ENCODE peak calls at places on chromosomes 1 and 21, in ten cellular contexts. J is NCI-H1092 treated with DMSO at 0.1 percent for 48 hours; U is hepatic stellate cell; P is activated CD4-positive, CD25-positive, alpha-beta regulatory T cell treated with anti-CD3 and anti-CD28 coated beads, Interleukin-2, amount 50 U/mL, for 72 hours; V is AG08395; W is HT-29; E is caudate nucleus; L is GM23338; Y is RKO; T is osteocyte. R is an unnamed sample.

GRCh38 chr1:54623216-54624007 is at the start of gene FAM151A:
- DNase-seq in J (no peak), U (no peak), P (no peak), V (no peak), W (no peak), E (no peak), L (no peak), Y (no peak), T (no peak), R (peak; percentile 50)

GRCh38 chr1:240417317-240417716 is 194.6 kb downstream of the GREM2 start:
- DNase-seq in J (no peak), U (peak; percentile 29), P (no peak), V (peak; percentile 50), W (no peak), E (no peak), L (no peak), Y (no peak), T (no peak), R (no peak)

GRCh38 chr1:150235436-150235851 is 468 bp downstream of the ANP32E start:
- DNase-seq in J (no peak), U (peak; percentile 52), P (no peak), V (peak; percentile 32), W (no peak), E (no peak), L (no peak), Y (peak; percentile 63), T (no peak), R (no peak)

GRCh38 chr1:231691618-231692259 is 65.1 kb downstream of the DISC1 start:
- DNase-seq in J (no peak), U (no peak), P (no peak), V (peak; percentile 20), W (peak; percentile 31), E (no peak), L (peak; percentile 78), Y (no peak), T (peak; percentile 96), R (no peak)

GRCh38 chr1:94104776-94105462 is 16.0 kb downstream of the ABCA4 start:
- DNase-seq in J (no peak), U (no peak), P (no peak), V (no peak), W (no peak), E (no peak), L (no peak), Y (no peak), T (no peak), R (no peak)

GRCh38 chr21:38721983-38722382 is 83.7 kb upstream of the ETS2 start:
- DNase-seq in J (no peak), U (no peak), P (no peak), V (no peak), W (no peak), E (no peak), L (no peak), Y (no peak), T (no peak), R (no peak)

GRCh38 chr1:93690921-93691789 is 9.5 kb upstream of the BCAR3 start:
- DNase-seq in J (peak; percentile 6), U (no peak), P (no peak), V (no peak), W (no peak), E (no peak), L (peak; percentile 20), Y (no peak), T (no peak), R (no peak)

GRCh38 chr1:168932539-168932938 is 174.0 kb upstream of the ATP1B1 start:
- DNase-seq in J (no peak), U (no peak), P (no peak), V (no peak), W (peak; percentile 32), E (no peak), L (no peak), Y (peak; percentile 26), T (no peak), R (no peak)

GRCh38 chr21:34795152-34796141 is 126.7 kb downstream of the CLIC6 start:
- DNase-seq in J (peak; percentile 57), U (no peak), P (no peak), V (peak; percentile 67), W (peak; percentile 57), E (no peak), L (no peak), Y (peak; percentile 27), T (no peak), R (no peak)

GRCh38 chr1:229885568-229886495 is 181.2 kb upstream of the GALNT2 start:
- DNase-seq in J (no peak), U (no peak), P (no peak), V (no peak), W (no peak), E (no peak), L (no peak), Y (no peak), T (peak; percentile 69), R (no peak)

GRCh38 chr1:82227696-82228095 is 427.0 kb downstream of the ADGRL2 start:
- DNase-seq in J (no peak), U (no peak), P (no peak), V (peak; percentile 32), W (peak; percentile 49), E (no peak), L (no peak), Y (no peak), T (no peak), R (no peak)

GRCh38 chr1:43225168-43225567 is 44.6 kb upstream of the TMEM125 start:
- DNase-seq in J (no peak), U (no peak), P (no peak), V (peak; percentile 32), W (peak; percentile 35), E (no peak), L (peak; percentile 22), Y (peak; percentile 48), T (no peak), R (no peak)

GRCh38 chr1:103949714-103950113 is 200.0 kb downstream of the AMY1C start:
- DNase-seq in J (peak; percentile 25), U (no peak), P (no peak), V (no peak), W (no peak), E (no peak), L (no peak), Y (no peak), T (no peak), R (no peak)

GRCh38 chr1:59767119-59767518 is 47.6 kb upstream of the HOOK1 start:
- DNase-seq in J (no peak), U (no peak), P (no peak), V (no peak), W (no peak), E (no peak), L (no peak), Y (no peak), T (no peak), R (no peak)

GRCh38 chr1:75136921-75137641 is 2.9 kb downstream of the LHX8 start:
- DNase-seq in J (no peak), U (no peak), P (no peak), V (no peak), W (no peak), E (no peak), L (peak; percentile 43), Y (no peak), T (no peak), R (no peak)

GRCh38 chr1:241899211-241899610 is 51.2 kb downstream of the EXO1 start:
- DNase-seq in J (no peak), U (no peak), P (no peak), V (no peak), W (no peak), E (no peak), L (no peak), Y (no peak), T (no peak), R (no peak)

GRCh38 chr1:154998818-154999650 is 3.6 kb upstream of the ZBTB7B start:
- DNase-seq in J (peak; percentile 74), U (peak; percentile 87), P (peak; percentile 74), V (peak; percentile 71), W (peak; percentile 60), E (peak; percentile 16), L (peak; percentile 94), Y (peak; percentile 91), T (no peak), R (peak; percentile 81)

GRCh38 chr1:205102404-205102803 is 18.1 kb upstream of the TMEM81 start:
- DNase-seq in J (no peak), U (no peak), P (no peak), V (no peak), W (no peak), E (no peak), L (no peak), Y (no peak), T (no peak), R (no peak)

GRCh38 chr1:219324629-219325367 is 151.1 kb downstream of the LYPLAL1 start:
- DNase-seq in J (no peak), U (peak; percentile 22), P (no peak), V (peak; percentile 67), W (peak; percentile 73), E (no peak), L (no peak), Y (peak; percentile 95), T (no peak), R (no peak)

GRCh38 chr1:4638347-4638734 is 16.1 kb upstream of the AJAP1 start:
- DNase-seq in J (no peak), U (no peak), P (no peak), V (no peak), W (no peak), E (no peak), L (no peak), Y (no peak), T (no peak), R (no peak)

GRCh38 chr1:98388431-98388830 is 273.1 kb upstream of the SNX7 start:
- DNase-seq in J (no peak), U (peak; percentile 19), P (no peak), V (peak; percentile 55), W (no peak), E (no peak), L (no peak), Y (peak; percentile 57), T (no peak), R (no peak)

GRCh38 chr1:55816456-55816794 is 601.3 kb upstream of the USP24 start:
- DNase-seq in J (peak; percentile 45), U (no peak), P (no peak), V (no peak), W (no peak), E (no peak), L (no peak), Y (no peak), T (no peak), R (no peak)

GRCh38 chr1:199978408-199978940 is 49.0 kb upstream of the NR5A2 start:
- DNase-seq in J (no peak), U (no peak), P (no peak), V (no peak), W (no peak), E (no peak), L (no peak), Y (no peak), T (no peak), R (no peak)

GRCh38 chr21:44301961-44302406 is 2.1 kb downstream of the PFKL start:
- DNase-seq in J (peak; percentile 40), U (no peak), P (no peak), V (no peak), W (no peak), E (no peak), L (no peak), Y (no peak), T (no peak), R (no peak)

GRCh38 chr21:41612674-41613250 is 104.8 kb upstream of the TMPRSS2 start:
- DNase-seq in J (peak; percentile 46), U (peak; percentile 97), P (no peak), V (peak; percentile 94), W (peak; percentile 64), E (peak; percentile 10), L (peak; percentile 78), Y (no peak), T (peak; percentile 96), R (peak; percentile 98)

GRCh38 chr1:109271458-109271857 is 11.5 kb downstream of the PSRC1 start:
- DNase-seq in J (no peak), U (no peak), P (no peak), V (no peak), W (no peak), E (no peak), L (no peak), Y (no peak), T (no peak), R (no peak)

GRCh38 chr1:227940791-227941241 is 6.9 kb downstream of the WNT9A start:
- DNase-seq in J (no peak), U (no peak), P (peak; percentile 16), V (no peak), W (no peak), E (no peak), L (no peak), Y (no peak), T (peak; percentile 83), R (peak; percentile 73)

GRCh38 chr1:204709960-204710912 is 24.7 kb upstream of the LRRN2 start:
- DNase-seq in J (no peak), U (no peak), P (no peak), V (no peak), W (no peak), E (no peak), L (peak; percentile 90), Y (no peak), T (no peak), R (no peak)

R was measured in coronary artery.